ENCODE peak calls at places on chromosomes 12 and 14, in seven cellular contexts. One of them, this sample, is unnamed.

GRCh38 chr14:77064535-77065178 is 33.4 kb upstream of the CIPC start:
- DNase-seq in SK-N-SH: no peak
- DNase-seq in OCI-LY7: no peak
- DNase-seq in B cell: no peak
- DNase-seq in pancreas: no peak
- DNase-seq in CD8-positive, alpha-beta T cell: no peak
- DNase-seq in cardiac fibroblast: no peak
- DNase-seq in this sample: no peak

GRCh38 chr14:77076118-77076631 is 21.9 kb upstream of the CIPC start:
- DNase-seq in SK-N-SH: no peak
- DNase-seq in OCI-LY7: no peak
- DNase-seq in B cell: no peak
- DNase-seq in pancreas: no peak
- DNase-seq in CD8-positive, alpha-beta T cell: no peak
- DNase-seq in cardiac fibroblast: peak; percentile 87
- DNase-seq in this sample: no peak

GRCh38 chr12:120287491-120287890 is 4.2 kb downstream of the RNU4-2 start:
- DNase-seq in SK-N-SH: no peak
- DNase-seq in OCI-LY7: no peak
- DNase-seq in B cell: no peak
- DNase-seq in pancreas: no peak
- DNase-seq in CD8-positive, alpha-beta T cell: no peak
- DNase-seq in cardiac fibroblast: no peak
- DNase-seq in this sample: no peak

GRCh38 chr14:74574092-74574438 is 38.0 kb downstream of the LTBP2 start:
- DNase-seq in SK-N-SH: no peak
- DNase-seq in OCI-LY7: no peak
- DNase-seq in B cell: no peak
- DNase-seq in pancreas: no peak
- DNase-seq in CD8-positive, alpha-beta T cell: no peak
- DNase-seq in cardiac fibroblast: no peak
- DNase-seq in this sample: no peak

GRCh38 chr14:76780875-76781647 is 19.8 kb downstream of the VASH1 start:
- DNase-seq in SK-N-SH: peak; percentile 63
- DNase-seq in OCI-LY7: no peak
- DNase-seq in B cell: no peak
- DNase-seq in pancreas: no peak
- DNase-seq in CD8-positive, alpha-beta T cell: no peak
- DNase-seq in cardiac fibroblast: no peak
- DNase-seq in this sample: no peak

GRCh38 chr12:72296389-72296788 is 24.2 kb downstream of the TRHDE start:
- DNase-seq in SK-N-SH: no peak
- DNase-seq in OCI-LY7: no peak
- DNase-seq in B cell: no peak
- DNase-seq in pancreas: no peak
- DNase-seq in CD8-positive, alpha-beta T cell: no peak
- DNase-seq in cardiac fibroblast: peak; percentile 13
- DNase-seq in this sample: no peak

GRCh38 chr12:107670999-107671643 is 14.5 kb upstream of the PWP1 start:
- DNase-seq in SK-N-SH: no peak
- DNase-seq in OCI-LY7: peak; percentile 34
- DNase-seq in B cell: peak; percentile 37
- DNase-seq in pancreas: peak; percentile 63
- DNase-seq in CD8-positive, alpha-beta T cell: peak; percentile 9
- DNase-seq in cardiac fibroblast: peak; percentile 44
- DNase-seq in this sample: no peak

GRCh38 chr14:73465833-73466532 is 7.6 kb upstream of the NUMB start:
- DNase-seq in SK-N-SH: no peak
- DNase-seq in OCI-LY7: no peak
- DNase-seq in B cell: peak; percentile 41
- DNase-seq in pancreas: no peak
- DNase-seq in CD8-positive, alpha-beta T cell: no peak
- DNase-seq in cardiac fibroblast: no peak
- DNase-seq in this sample: peak; percentile 45

This sample was measured in Kasumi-1.